ENCODE peak calls at places on chromosomes 16 and 17, in four cellular contexts. V is memory B cell, Y is activated T-helper 1 cell treated with Interleukin-2 at 50 U/mL for 16 hours, R is GM23338. N is an unnamed sample.

GRCh38 chr16:4515611-4516233 is 22.9 kb downstream of the CDIP1 start:
- DNase-seq in V (no peak), Y (no peak), R (no peak), N (no peak)

GRCh38 chr16:76118344-76118743 is 158.9 kb upstream of the CNTNAP4 start:
- DNase-seq in V (no peak), Y (no peak), R (no peak), N (no peak)

GRCh38 chr16:17483266-17483864 is 12.6 kb upstream of the XYLT1 start:
- DNase-seq in V (no peak), Y (no peak), R (no peak), N (no peak)

GRCh38 chr17:8053600-8053999 is 14.7 kb downstream of the ALOX15B start:
- DNase-seq in V (no peak), Y (no peak), R (no peak), N (no peak)

GRCh38 chr17:46978489-46979022 is 497 bp downstream of the RPRML start:
- DNase-seq in V (no peak), Y (no peak), R (peak), N (no peak)

GRCh38 chr17:6556121-6557039 is at the start of gene PITPNM3:
- DNase-seq in V (no peak), Y (no peak), R (peak), N (no peak)

GRCh38 chr17:51461578-51462004 is 201.2 kb downstream of the UTP18 start:
- DNase-seq in V (no peak), Y (peak), R (peak), N (peak)

GRCh38 chr17:45970659-45971058 is 28.4 kb upstream of the STH start:
- DNase-seq in V (no peak), Y (no peak), R (no peak), N (no peak)

GRCh38 chr17:75295220-75296158 is 6.3 kb upstream of the SLC25A19 start:
- DNase-seq in V (peak), Y (no peak), R (no peak), N (no peak)

GRCh38 chr17:14205992-14206461 is 30.6 kb downstream of the CDRT15 start:
- DNase-seq in V (no peak), Y (peak), R (peak), N (no peak)

GRCh38 chr16:81537721-81538561 is 93.3 kb downstream of the CMIP start:
- DNase-seq in V (no peak), Y (no peak), R (no peak), N (no peak)

GRCh38 chr17:4919511-4920047 is 12.5 kb upstream of the GP1BA start:
- DNase-seq in V (no peak), Y (no peak), R (peak), N (no peak)

GRCh38 chr17:4485676-4486646 is 12.7 kb upstream of the SPNS2 start:
- DNase-seq in V (no peak), Y (peak), R (no peak), N (no peak)

N was measured in GM18507.